ENCODE peak calls at places on chromosomes 2 and 18, in five cellular contexts. P is lung, Z is hepatocyte, O is A549, N is Peyer's patch. T is an unnamed sample.

GRCh38 chr18:5515007-5515744 is 28.6 kb downstream of the EPB41L3 start:
- DNase-seq in P (no peak), Z (no peak), N (no peak), O (no peak), T (no peak)

GRCh38 chr2:48566582-48566981 is 36.6 kb downstream of the STON1 start:
- DNase-seq in Z (peak), O (peak), N (no peak), P (no peak), T (peak)

GRCh38 chr2:185472574-185472973 is 266.0 kb upstream of the FSIP2 start:
- DNase-seq in N (no peak), Z (no peak), P (no peak), O (no peak), T (no peak)

GRCh38 chr2:225233234-225233633 is 166.3 kb upstream of the NYAP2 start:
- DNase-seq in N (no peak), Z (no peak), P (no peak), O (no peak), T (peak)

GRCh38 chr2:18971628-18972027 is 382.3 kb upstream of the NT5C1B start:
- DNase-seq in P (no peak), N (no peak), O (no peak), Z (no peak), T (no peak)

GRCh38 chr18:54426085-54426665 is 68.5 kb downstream of the C18orf54 start:
- DNase-seq in Z (no peak), O (no peak), N (no peak), P (no peak), T (no peak)

GRCh38 chr2:3377279-3377611 is 373 bp downstream of the EIPR1 start:
- DNase-seq in P (no peak), Z (no peak), N (peak), O (peak), T (peak)

GRCh38 chr2:218643751-218644310 is 15.6 kb downstream of the ZNF142 start:
- DNase-seq in Z (no peak), N (no peak), P (no peak), O (no peak), T (no peak)

GRCh38 chr18:40672590-40672989 is 1282.4 kb upstream of the PIK3C3 start:
- DNase-seq in P (no peak), O (no peak), N (no peak), Z (no peak), T (no peak)

GRCh38 chr2:151258121-151258520 is 3.5 kb downstream of the RBM43 start:
- DNase-seq in N (no peak), P (no peak), Z (no peak), O (no peak), T (peak)

GRCh38 chr2:120238728-120239487 is 13.7 kb upstream of the RALB start:
- DNase-seq in O (peak), Z (peak), N (no peak), P (no peak), T (peak)

GRCh38 chr2:207143474-207144190 is 22.1 kb downstream of the KLF7 start:
- DNase-seq in P (peak), O (no peak), Z (peak), N (peak), T (no peak)

GRCh38 chr18:48848641-48849143 is 102.1 kb downstream of the SMAD7 start:
- DNase-seq in Z (no peak), O (peak), N (no peak), P (no peak), T (no peak)

GRCh38 chr2:174977364-174977763 is 27.8 kb downstream of the CHN1 start:
- DNase-seq in Z (no peak), O (no peak), N (no peak), P (no peak), T (no peak)

GRCh38 chr18:395481-396250 is 104.8 kb downstream of the COLEC12 start:
- DNase-seq in Z (peak), N (no peak), O (no peak), P (no peak), T (peak)

GRCh38 chr2:241081190-241081642 is 20.9 kb downstream of the MTERF4 start:
- DNase-seq in P (no peak), N (no peak), Z (no peak), O (no peak), T (no peak)

GRCh38 chr2:209687261-209687660 is 84.4 kb upstream of the UNC80 start:
- DNase-seq in Z (no peak), P (no peak), N (no peak), O (no peak), T (no peak)

GRCh38 chr2:109290887-109291675 is 162.1 kb downstream of the SH3RF3 start:
- DNase-seq in P (no peak), Z (no peak), N (no peak), O (no peak), T (peak)

GRCh38 chr2:196758474-196759377 is 40.8 kb downstream of the GTF3C3 start:
- DNase-seq in P (no peak), O (peak), N (no peak), Z (no peak), T (no peak)

GRCh38 chr2:63484481-63484880 is 103.8 kb downstream of the WDPCP start:
- DNase-seq in Z (no peak), P (no peak), N (no peak), O (no peak), T (no peak)

GRCh38 chr2:28300489-28300888 is 92.2 kb upstream of the FOSL2 start:
- DNase-seq in P (no peak), Z (peak), O (no peak), N (no peak), T (no peak)

GRCh38 chr2:28683100-28683706 is 68.4 kb upstream of the PPP1CB start:
- DNase-seq in P (peak), O (peak), Z (peak), N (no peak), T (peak)

GRCh38 chr2:216632952-216633615 is at the start of gene IGFBP2:
- DNase-seq in O (peak), P (no peak), Z (peak), N (no peak), T (no peak)

GRCh38 chr2:218820746-218821369 is 10.7 kb downstream of the PRKAG3 start:
- DNase-seq in P (no peak), N (no peak), O (no peak), Z (no peak), T (no peak)

GRCh38 chr2:673016-673415 is 4.2 kb downstream of the TMEM18 start:
- DNase-seq in N (no peak), O (no peak), P (no peak), Z (no peak), T (no peak)

GRCh38 chr2:9739508-9739907 is 103.8 kb upstream of the TAF1B start:
- DNase-seq in Z (no peak), N (peak), P (no peak), O (no peak), T (no peak)

GRCh38 chr2:43745457-43745856 is 28.4 kb upstream of the DYNC2LI1 start:
- DNase-seq in O (no peak), N (no peak), Z (no peak), P (no peak), T (peak)

GRCh38 chr18:3492166-3492565 is 42.2 kb downstream of the TGIF1 start:
- DNase-seq in N (no peak), Z (no peak), O (no peak), P (no peak), T (no peak)

GRCh38 chr2:165067958-165068612 is 112.8 kb upstream of the SLC38A11 start:
- DNase-seq in O (peak), N (no peak), P (peak), Z (peak), T (peak)

GRCh38 chr18:69787825-69788547 is 159.7 kb downstream of the CD226 start:
- DNase-seq in P (no peak), Z (no peak), N (no peak), O (peak), T (peak)

GRCh38 chr2:158184001-158184400 is 82.3 kb downstream of the UPP2 start:
- DNase-seq in P (no peak), N (no peak), O (no peak), Z (no peak), T (no peak)

GRCh38 chr2:180829261-180829660 is 151.1 kb upstream of the UBE2E3 start:
- DNase-seq in P (no peak), Z (no peak), N (no peak), O (peak), T (peak)

GRCh38 chr2:99654419-99654818 is 164.6 kb upstream of the REV1 start:
- DNase-seq in P (no peak), O (no peak), Z (no peak), N (no peak), T (no peak)

GRCh38 chr2:164048729-164049128 is 312.9 kb upstream of the FIGN start:
- DNase-seq in Z (no peak), N (no peak), P (no peak), O (no peak), T (no peak)

GRCh38 chr18:39497819-39498218 is 1932.2 kb upstream of the CELF4 start:
- DNase-seq in O (no peak), N (no peak), Z (no peak), P (no peak), T (no peak)

GRCh38 chr2:3386448-3386958 is 7.0 kb downstream of the TRAPPC12 start:
- DNase-seq in N (no peak), O (no peak), P (no peak), Z (no peak), T (peak)

GRCh38 chr2:103008586-103008985 is 246.8 kb downstream of the TMEM182 start:
- DNase-seq in Z (no peak), P (no peak), O (peak), N (no peak), T (no peak)

GRCh38 chr2:235005603-235006259 is 53.9 kb downstream of the SH3BP4 start:
- DNase-seq in O (no peak), P (no peak), N (no peak), Z (peak), T (no peak)

DNA sequence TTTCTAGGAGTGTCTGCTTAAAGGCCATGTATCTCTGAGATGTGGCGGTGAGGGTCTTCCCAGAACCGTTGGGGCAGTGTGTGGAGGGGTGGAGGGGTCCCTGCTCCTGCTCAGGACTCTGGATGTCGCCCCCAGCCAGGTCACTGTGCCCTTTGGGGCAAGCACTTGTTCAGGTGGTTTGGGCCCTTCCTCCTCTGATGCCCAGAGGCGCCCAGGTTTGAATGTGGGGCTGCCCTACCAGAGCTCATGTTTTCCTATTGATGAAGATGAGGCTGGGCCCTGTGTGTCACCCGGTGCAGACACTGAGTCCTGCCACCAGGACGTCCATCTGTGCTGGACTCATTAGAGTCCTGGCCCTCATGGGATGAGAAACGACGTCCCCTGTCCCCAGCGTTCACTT is 14.3 kb upstream of the PER2 start:
- DNase-seq in P (no peak), Z (no peak), N (no peak), O (no peak), T (no peak)
- TF ChIP-seq CTCF in P (no peak), Z (no peak), N (no peak), O (no peak), T (no peak)

GRCh38 chr2:15279181-15279876 is 281.8 kb downstream of the NBAS start:
- DNase-seq in N (no peak), O (no peak), P (no peak), Z (no peak), T (no peak)

GRCh38 chr2:15287447-15288184 is 273.5 kb downstream of the NBAS start:
- DNase-seq in O (no peak), P (no peak), N (no peak), Z (no peak), T (no peak)

GRCh38 chr2:15281681-15282080 is 279.5 kb downstream of the NBAS start:
- DNase-seq in Z (no peak), N (no peak), P (no peak), O (no peak), T (no peak)

DNA sequence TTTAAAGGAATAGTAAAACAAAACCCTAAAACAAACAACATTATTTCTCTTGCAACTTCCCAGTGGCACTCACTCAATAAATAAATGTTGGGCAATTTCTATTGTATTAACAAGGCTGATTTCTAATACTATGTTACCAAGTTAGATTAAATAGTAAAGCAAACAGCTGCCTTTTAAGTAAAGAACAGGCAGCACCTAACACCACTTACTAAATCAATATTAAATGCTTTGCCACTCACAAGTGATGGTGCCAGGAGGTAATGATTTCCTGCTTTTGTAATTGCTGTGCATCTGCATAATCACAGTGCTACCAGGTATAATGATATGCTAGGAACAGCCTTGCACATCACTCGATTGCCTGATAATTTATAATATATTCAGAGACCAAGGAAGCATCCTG is 276.5 kb downstream of the NBAS start:
- DNase-seq in N (no peak), Z (no peak), P (no peak), O (no peak), T (no peak)
- H3K4me3 ChIP-seq in N (no peak), Z (no peak), P (no peak), O (no peak), T (no peak)

GRCh38 chr2:173654146-173654895 is 299.6 kb downstream of the CDCA7 start:
- DNase-seq in N (no peak), P (no peak), O (no peak), Z (no peak), T (no peak)
- H3K27ac ChIP-seq in N (no peak), P (no peak), O (peak), Z (no peak), T (no peak)

GRCh38 chr2:179580378-179581146 is 280.9 kb downstream of the ZNF385B start:
- DNase-seq in N (no peak), P (no peak), O (peak), Z (peak), T (no peak)
- TF ChIP-seq CTCF in N (no peak), P (no peak), O (no peak), Z (peak), T (no peak)

GRCh38 chr18:63452273-63452672 is 24.5 kb upstream of the SERPINB5 start:
- DNase-seq in O (no peak), Z (peak), P (no peak), N (no peak), T (no peak)
- H3K4me3 ChIP-seq in O (no peak), Z (no peak), P (no peak), N (no peak), T (no peak)